ENCODE peak calls at places on chromosome 20, in nine cellular contexts. One of them, this sample, is unnamed.

GRCh38 chr20:36368400-36368799 is 62.3 kb downstream of the DLGAP4 start:
- DNase-seq in BJ: no peak
- DNase-seq in GM06990: no peak
- DNase-seq in colonic mucosa: no peak
- DNase-seq in K562: peak; percentile 41
- DNase-seq in heart left ventricle: no peak
- DNase-seq in pancreas: no peak
- DNase-seq in HFF-Myc: no peak
- DNase-seq in fibroblast of lung: no peak
- DNase-seq in this sample: no peak

GRCh38 chr20:37680420-37680819 is 13.4 kb upstream of the CTNNBL1 start:
- DNase-seq in BJ: no peak
- DNase-seq in GM06990: no peak
- DNase-seq in colonic mucosa: no peak
- DNase-seq in K562: no peak
- DNase-seq in heart left ventricle: no peak
- DNase-seq in pancreas: no peak
- DNase-seq in HFF-Myc: peak; percentile 4
- DNase-seq in fibroblast of lung: peak; percentile 19
- DNase-seq in this sample: no peak

GRCh38 chr20:21291026-21291425 is 12.1 kb upstream of the XRN2 start:
- DNase-seq in BJ: no peak
- DNase-seq in GM06990: no peak
- DNase-seq in colonic mucosa: no peak
- DNase-seq in K562: no peak
- DNase-seq in heart left ventricle: no peak
- DNase-seq in pancreas: no peak
- DNase-seq in HFF-Myc: no peak
- DNase-seq in fibroblast of lung: no peak
- DNase-seq in this sample: no peak

GRCh38 chr20:45235995-45236394 is 14.8 kb downstream of the SEMG2 start:
- DNase-seq in BJ: no peak
- DNase-seq in GM06990: no peak
- DNase-seq in colonic mucosa: no peak
- DNase-seq in K562: peak; percentile 32
- DNase-seq in heart left ventricle: no peak
- DNase-seq in pancreas: no peak
- DNase-seq in HFF-Myc: no peak
- DNase-seq in fibroblast of lung: no peak
- DNase-seq in this sample: no peak

GRCh38 chr20:44629017-44629385 is 22.5 kb downstream of the ADA start:
- DNase-seq in BJ: no peak
- DNase-seq in GM06990: no peak
- DNase-seq in colonic mucosa: no peak
- DNase-seq in K562: no peak
- DNase-seq in heart left ventricle: no peak
- DNase-seq in pancreas: no peak
- DNase-seq in HFF-Myc: no peak
- DNase-seq in fibroblast of lung: no peak
- DNase-seq in this sample: no peak

GRCh38 chr20:44210422-44211176 is at the start of gene OSER1:
- DNase-seq in BJ: peak; percentile 75
- DNase-seq in GM06990: peak; percentile 97
- DNase-seq in colonic mucosa: peak; percentile 99
- DNase-seq in K562: peak; percentile 97
- DNase-seq in heart left ventricle: peak; percentile 97
- DNase-seq in pancreas: peak; percentile 98
- DNase-seq in HFF-Myc: peak; percentile 93
- DNase-seq in fibroblast of lung: peak; percentile 97
- DNase-seq in this sample: peak; percentile 96

GRCh38 chr20:53929974-53930650 is 140.3 kb downstream of the BCAS1 start:
- DNase-seq in BJ: no peak
- DNase-seq in GM06990: peak; percentile 59
- DNase-seq in colonic mucosa: no peak
- DNase-seq in K562: no peak
- DNase-seq in heart left ventricle: no peak
- DNase-seq in pancreas: peak; percentile 1
- DNase-seq in HFF-Myc: no peak
- DNase-seq in fibroblast of lung: no peak
- DNase-seq in this sample: no peak

GRCh38 chr20:38190166-38190565 is 25.1 kb upstream of the TGM2 start:
- DNase-seq in BJ: no peak
- DNase-seq in GM06990: no peak
- DNase-seq in colonic mucosa: no peak
- DNase-seq in K562: no peak
- DNase-seq in heart left ventricle: no peak
- DNase-seq in pancreas: no peak
- DNase-seq in HFF-Myc: no peak
- DNase-seq in fibroblast of lung: no peak
- DNase-seq in this sample: no peak

GRCh38 chr20:17967595-17968365 is 814 bp downstream of the SNX5 start:
- DNase-seq in BJ: no peak
- DNase-seq in GM06990: no peak
- DNase-seq in colonic mucosa: peak; percentile 49
- DNase-seq in K562: no peak
- DNase-seq in heart left ventricle: no peak
- DNase-seq in pancreas: no peak
- DNase-seq in HFF-Myc: no peak
- DNase-seq in fibroblast of lung: peak; percentile 84
- DNase-seq in this sample: peak; percentile 63

GRCh38 chr20:4820833-4821518 is 99.3 kb downstream of the PRND start:
- DNase-seq in BJ: peak; percentile 41
- DNase-seq in GM06990: no peak
- DNase-seq in colonic mucosa: no peak
- DNase-seq in K562: no peak
- DNase-seq in heart left ventricle: no peak
- DNase-seq in pancreas: no peak
- DNase-seq in HFF-Myc: peak; percentile 30
- DNase-seq in fibroblast of lung: peak; percentile 48
- DNase-seq in this sample: peak; percentile 91

GRCh38 chr20:54122189-54122588 is 51.6 kb downstream of the CYP24A1 start:
- DNase-seq in BJ: no peak
- DNase-seq in GM06990: no peak
- DNase-seq in colonic mucosa: no peak
- DNase-seq in K562: no peak
- DNase-seq in heart left ventricle: no peak
- DNase-seq in pancreas: no peak
- DNase-seq in HFF-Myc: no peak
- DNase-seq in fibroblast of lung: peak; percentile 55
- DNase-seq in this sample: peak; percentile 52

GRCh38 chr20:58192065-58192464 is 36.4 kb downstream of the ANKRD60 start:
- DNase-seq in BJ: no peak
- DNase-seq in GM06990: no peak
- DNase-seq in colonic mucosa: no peak
- DNase-seq in K562: no peak
- DNase-seq in heart left ventricle: no peak
- DNase-seq in pancreas: no peak
- DNase-seq in HFF-Myc: no peak
- DNase-seq in fibroblast of lung: no peak
- DNase-seq in this sample: no peak

GRCh38 chr20:10357974-10358373 is 76.0 kb downstream of the MKKS start:
- DNase-seq in BJ: no peak
- DNase-seq in GM06990: no peak
- DNase-seq in colonic mucosa: no peak
- DNase-seq in K562: no peak
- DNase-seq in heart left ventricle: no peak
- DNase-seq in pancreas: no peak
- DNase-seq in HFF-Myc: no peak
- DNase-seq in fibroblast of lung: peak; percentile 62
- DNase-seq in this sample: no peak
- TF ChIP-seq CTCF in BJ: peak; percentile 50
- TF ChIP-seq CTCF in GM06990: no peak
- TF ChIP-seq CTCF in colonic mucosa: no peak
- TF ChIP-seq CTCF in K562: no peak
- TF ChIP-seq CTCF in heart left ventricle: peak; percentile 41
- TF ChIP-seq CTCF in pancreas: peak; percentile 8
- TF ChIP-seq CTCF in HFF-Myc: peak; percentile 23
- TF ChIP-seq CTCF in fibroblast of lung: peak; percentile 64
- TF ChIP-seq CTCF in this sample: peak; percentile 53

GRCh38 chr20:3693376-3693775 is 11.6 kb upstream of the ADAM33 start:
- DNase-seq in BJ: no peak
- DNase-seq in GM06990: no peak
- DNase-seq in colonic mucosa: no peak
- DNase-seq in K562: no peak
- DNase-seq in heart left ventricle: no peak
- DNase-seq in pancreas: no peak
- DNase-seq in HFF-Myc: no peak
- DNase-seq in fibroblast of lung: no peak
- DNase-seq in this sample: no peak

GRCh38 chr20:3696200-3696599 is 14.4 kb upstream of the ADAM33 start:
- DNase-seq in BJ: no peak
- DNase-seq in GM06990: no peak
- DNase-seq in colonic mucosa: no peak
- DNase-seq in K562: peak; percentile 23
- DNase-seq in heart left ventricle: no peak
- DNase-seq in pancreas: no peak
- DNase-seq in HFF-Myc: no peak
- DNase-seq in fibroblast of lung: peak; percentile 25
- DNase-seq in this sample: no peak

GRCh38 chr20:3696745-3697587 is 15.2 kb upstream of the ADAM33 start:
- DNase-seq in BJ: no peak
- DNase-seq in GM06990: no peak
- DNase-seq in colonic mucosa: no peak
- DNase-seq in K562: no peak
- DNase-seq in heart left ventricle: no peak
- DNase-seq in pancreas: no peak
- DNase-seq in HFF-Myc: no peak
- DNase-seq in fibroblast of lung: no peak
- DNase-seq in this sample: no peak

GRCh38 chr20:3692706-3693294 is 11.0 kb upstream of the ADAM33 start:
- DNase-seq in BJ: no peak
- DNase-seq in GM06990: no peak
- DNase-seq in colonic mucosa: no peak
- DNase-seq in K562: no peak
- DNase-seq in heart left ventricle: no peak
- DNase-seq in pancreas: no peak
- DNase-seq in HFF-Myc: no peak
- DNase-seq in fibroblast of lung: no peak
- DNase-seq in this sample: no peak

GRCh38 chr20:3694864-3695263 is 13.1 kb upstream of the ADAM33 start:
- DNase-seq in BJ: no peak
- DNase-seq in GM06990: no peak
- DNase-seq in colonic mucosa: no peak
- DNase-seq in K562: no peak
- DNase-seq in heart left ventricle: no peak
- DNase-seq in pancreas: no peak
- DNase-seq in HFF-Myc: no peak
- DNase-seq in fibroblast of lung: no peak
- DNase-seq in this sample: no peak
- H3K4me3 ChIP-seq in BJ: no peak overlapping the region
- H3K4me3 ChIP-seq in GM06990: no peak overlapping the region
- H3K4me3 ChIP-seq in colonic mucosa: no peak overlapping the region
- H3K4me3 ChIP-seq in K562: no peak overlapping the region
- H3K4me3 ChIP-seq in heart left ventricle: no peak overlapping the region
- H3K4me3 ChIP-seq in pancreas: no peak overlapping the region
- H3K4me3 ChIP-seq in HFF-Myc: no peak overlapping the region
- H3K4me3 ChIP-seq in fibroblast of lung: no peak overlapping the region
- H3K4me3 ChIP-seq in this sample: no peak overlapping the region

DNA sequence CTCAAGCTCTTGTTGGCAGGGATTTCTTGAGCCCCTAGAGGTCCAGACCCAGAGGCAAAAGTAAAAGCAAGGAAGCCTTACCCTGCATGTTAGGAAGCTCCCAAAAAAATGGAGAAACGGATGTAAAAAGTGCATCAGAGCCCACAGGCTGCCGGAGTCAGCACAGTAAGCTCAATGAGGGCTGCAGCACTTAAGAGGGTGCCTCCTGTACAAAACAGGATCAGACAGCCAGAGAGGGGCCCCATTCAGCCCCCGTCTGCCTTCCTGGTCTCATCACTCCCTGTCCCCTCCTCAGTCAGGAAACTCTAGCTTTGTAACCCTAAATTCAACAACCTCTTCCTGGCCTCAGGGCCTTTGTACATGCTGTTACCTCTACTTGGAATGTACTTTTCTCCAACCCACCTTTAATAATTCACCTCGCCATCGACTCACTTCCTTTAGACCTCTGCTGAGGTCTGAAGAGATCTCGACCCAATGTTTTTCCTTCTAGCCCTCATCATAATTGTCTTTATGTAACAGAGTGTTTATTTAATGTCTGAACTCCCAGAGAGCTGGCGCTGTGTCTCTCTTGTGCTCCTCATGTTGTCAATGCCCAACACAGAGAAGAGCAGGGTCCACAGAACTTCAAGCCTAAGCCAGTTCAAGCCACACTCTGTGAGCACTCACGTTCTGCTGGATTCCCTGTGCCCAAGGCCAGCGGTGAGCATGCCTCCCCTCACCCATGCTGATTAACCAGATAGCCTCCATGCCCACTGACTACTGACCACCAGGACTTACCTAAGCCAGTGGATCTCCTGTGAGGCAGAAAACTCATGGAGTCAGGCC is 2.8 kb upstream of the PLCG1 start:
- DNase-seq in BJ: no peak
- DNase-seq in GM06990: no peak
- DNase-seq in colonic mucosa: no peak
- DNase-seq in K562: no peak
- DNase-seq in heart left ventricle: no peak
- DNase-seq in pancreas: no peak
- DNase-seq in HFF-Myc: no peak
- DNase-seq in fibroblast of lung: no peak
- DNase-seq in this sample: no peak
- TF ChIP-seq CTCF in BJ: no peak
- TF ChIP-seq CTCF in GM06990: no peak
- TF ChIP-seq CTCF in colonic mucosa: no peak
- TF ChIP-seq CTCF in K562: no peak
- TF ChIP-seq CTCF in heart left ventricle: no peak
- TF ChIP-seq CTCF in pancreas: no peak
- TF ChIP-seq CTCF in HFF-Myc: no peak
- TF ChIP-seq CTCF in fibroblast of lung: no peak
- TF ChIP-seq CTCF in this sample: no peak

GRCh38 chr20:63520594-63520938 is at the start of gene PPDPF:
- DNase-seq in BJ: no peak
- DNase-seq in GM06990: peak; percentile 87
- DNase-seq in colonic mucosa: peak; percentile 84
- DNase-seq in K562: peak; percentile 84
- DNase-seq in heart left ventricle: peak; percentile 89
- DNase-seq in pancreas: no peak
- DNase-seq in HFF-Myc: no peak
- DNase-seq in fibroblast of lung: peak; percentile 80
- DNase-seq in this sample: peak; percentile 74

GRCh38 chr20:63522981-63523611 is 2.5 kb downstream of the PPDPF start:
- DNase-seq in BJ: no peak
- DNase-seq in GM06990: peak; percentile 18
- DNase-seq in colonic mucosa: no peak
- DNase-seq in K562: no peak
- DNase-seq in heart left ventricle: peak; percentile 9
- DNase-seq in pancreas: no peak
- DNase-seq in HFF-Myc: no peak
- DNase-seq in fibroblast of lung: no peak
- DNase-seq in this sample: no peak

GRCh38 chr20:63521602-63522001 is 1.0 kb downstream of the PPDPF start:
- DNase-seq in BJ: no peak
- DNase-seq in GM06990: no peak
- DNase-seq in colonic mucosa: no peak
- DNase-seq in K562: no peak
- DNase-seq in heart left ventricle: no peak
- DNase-seq in pancreas: no peak
- DNase-seq in HFF-Myc: no peak
- DNase-seq in fibroblast of lung: no peak
- DNase-seq in this sample: no peak

GRCh38 chr20:63520939-63521601 is 505 bp downstream of the PPDPF start:
- DNase-seq in BJ: no peak
- DNase-seq in GM06990: peak; percentile 85
- DNase-seq in colonic mucosa: peak; percentile 93
- DNase-seq in K562: peak; percentile 87
- DNase-seq in heart left ventricle: peak; percentile 71
- DNase-seq in pancreas: peak; percentile 82
- DNase-seq in HFF-Myc: no peak
- DNase-seq in fibroblast of lung: peak; percentile 65
- DNase-seq in this sample: peak; percentile 62

GRCh38 chr20:63522091-63522868 is 1.7 kb downstream of the PPDPF start:
- DNase-seq in BJ: no peak
- DNase-seq in GM06990: peak; percentile 11
- DNase-seq in colonic mucosa: no peak
- DNase-seq in K562: no peak
- DNase-seq in heart left ventricle: peak; percentile 9
- DNase-seq in pancreas: no peak
- DNase-seq in HFF-Myc: no peak
- DNase-seq in fibroblast of lung: no peak
- DNase-seq in this sample: no peak
- H3K4me3 ChIP-seq in BJ: peak overlapping the region; percentile 93
- H3K4me3 ChIP-seq in GM06990: no peak overlapping the region
- H3K4me3 ChIP-seq in colonic mucosa: peak overlapping the region; percentile 91
- H3K4me3 ChIP-seq in K562: no peak overlapping the region
- H3K4me3 ChIP-seq in heart left ventricle: peak overlapping the region; percentile 97
- H3K4me3 ChIP-seq in pancreas: peak overlapping the region; percentile 85
- H3K4me3 ChIP-seq in HFF-Myc: peak overlapping the region; percentile 70
- H3K4me3 ChIP-seq in fibroblast of lung: peak overlapping the region; percentile 31
- H3K4me3 ChIP-seq in this sample: peak overlapping the region; percentile 86

This sample was measured in AG10803.